ENCODE peak calls at places on chromosome 3, in four cellular contexts. One of them, this sample, is unnamed.

GRCh38 chr3:37249717-37250116 is 75.3 kb upstream of the LRRFIP2 start:
- DNase-seq in cardiac muscle cell: no peak
- DNase-seq in nephron progenitor cell: no peak
- DNase-seq in cardiac fibroblast: no peak
- DNase-seq in this sample: no peak

GRCh38 chr3:12744326-12744725 is 14.7 kb downstream of the TMEM40 start:
- DNase-seq in cardiac muscle cell: no peak
- DNase-seq in nephron progenitor cell: no peak
- DNase-seq in cardiac fibroblast: no peak
- DNase-seq in this sample: no peak

GRCh38 chr3:149848238-149848637 is 35.2 kb downstream of the RNF13 start:
- DNase-seq in cardiac muscle cell: no peak
- DNase-seq in cardiac fibroblast: no peak
- DNase-seq in nephron progenitor cell: no peak
- DNase-seq in this sample: no peak

GRCh38 chr3:39407773-39408492 is 1.4 kb downstream of the RPSA start:
- DNase-seq in cardiac muscle cell: peak; percentile 63
- DNase-seq in nephron progenitor cell: no peak
- DNase-seq in cardiac fibroblast: peak; percentile 31
- DNase-seq in this sample: no peak

GRCh38 chr3:33750216-33750558 is 32.1 kb upstream of the CLASP2 start:
- DNase-seq in cardiac muscle cell: peak; percentile 6
- DNase-seq in nephron progenitor cell: no peak
- DNase-seq in cardiac fibroblast: peak; percentile 29
- DNase-seq in this sample: no peak

GRCh38 chr3:160133757-160134156 is 91.5 kb upstream of the C3orf80 start:
- DNase-seq in cardiac fibroblast: no peak
- DNase-seq in nephron progenitor cell: no peak
- DNase-seq in cardiac muscle cell: no peak
- DNase-seq in this sample: no peak

GRCh38 chr3:135915206-135915605 is 50.3 kb upstream of the PPP2R3A start:
- DNase-seq in cardiac muscle cell: no peak
- DNase-seq in nephron progenitor cell: no peak
- DNase-seq in cardiac fibroblast: peak; percentile 23
- DNase-seq in this sample: no peak

GRCh38 chr3:129346690-129347440 is 68.2 kb downstream of the HMCES start:
- DNase-seq in nephron progenitor cell: no peak
- DNase-seq in cardiac fibroblast: no peak
- DNase-seq in cardiac muscle cell: no peak
- DNase-seq in this sample: no peak

GRCh38 chr3:126634803-126635202 is 20.1 kb downstream of the TXNRD3 start:
- DNase-seq in nephron progenitor cell: no peak
- DNase-seq in cardiac fibroblast: no peak
- DNase-seq in cardiac muscle cell: no peak
- DNase-seq in this sample: no peak

GRCh38 chr3:149384911-149385321 is 7.5 kb upstream of the TM4SF1 start:
- DNase-seq in nephron progenitor cell: no peak
- DNase-seq in cardiac fibroblast: peak; percentile 92
- DNase-seq in cardiac muscle cell: peak; percentile 85
- DNase-seq in this sample: no peak

GRCh38 chr3:128076783-128077624 is 24.8 kb downstream of the SEC61A1 start:
- DNase-seq in cardiac muscle cell: no peak
- DNase-seq in nephron progenitor cell: peak; percentile 66
- DNase-seq in cardiac fibroblast: no peak
- DNase-seq in this sample: no peak

GRCh38 chr3:9452417-9452816 is 55.0 kb downstream of the SETD5 start:
- DNase-seq in cardiac fibroblast: peak; percentile 17
- DNase-seq in nephron progenitor cell: no peak
- DNase-seq in cardiac muscle cell: peak; percentile 15
- DNase-seq in this sample: no peak

GRCh38 chr3:189488241-189488767 is 142.9 kb upstream of the TP63 start:
- DNase-seq in cardiac muscle cell: peak; percentile 81
- DNase-seq in nephron progenitor cell: no peak
- DNase-seq in cardiac fibroblast: peak; percentile 76
- DNase-seq in this sample: no peak

GRCh38 chr3:182570934-182571594 is 222.2 kb upstream of the ATP11B start:
- DNase-seq in cardiac fibroblast: no peak
- DNase-seq in nephron progenitor cell: no peak
- DNase-seq in cardiac muscle cell: no peak
- DNase-seq in this sample: no peak

GRCh38 chr3:111801697-111802655 is 57.1 kb upstream of the PHLDB2 start:
- DNase-seq in nephron progenitor cell: no peak
- DNase-seq in cardiac muscle cell: peak; percentile 96
- DNase-seq in cardiac fibroblast: peak; percentile 98
- DNase-seq in this sample: no peak

GRCh38 chr3:88093266-88093665 is 34.2 kb downstream of the ZNF654 start:
- DNase-seq in cardiac fibroblast: no peak
- DNase-seq in cardiac muscle cell: no peak
- DNase-seq in nephron progenitor cell: no peak
- DNase-seq in this sample: no peak

GRCh38 chr3:46135475-46135874 is 72.6 kb downstream of the CCR1 start:
- DNase-seq in cardiac muscle cell: no peak
- DNase-seq in nephron progenitor cell: no peak
- DNase-seq in cardiac fibroblast: no peak
- DNase-seq in this sample: no peak

GRCh38 chr3:135261214-135261775 is 466.2 kb downstream of the EPHB1 start:
- DNase-seq in cardiac fibroblast: no peak
- DNase-seq in nephron progenitor cell: no peak
- DNase-seq in cardiac muscle cell: no peak
- DNase-seq in this sample: no peak

GRCh38 chr3:179113903-179114302 is 34.3 kb upstream of the PIK3CA start:
- DNase-seq in nephron progenitor cell: no peak
- DNase-seq in cardiac fibroblast: no peak
- DNase-seq in cardiac muscle cell: peak; percentile 12
- DNase-seq in this sample: no peak

GRCh38 chr3:123880998-123881561 is 3.1 kb downstream of the MYLK start:
- DNase-seq in nephron progenitor cell: peak; percentile 18
- DNase-seq in cardiac muscle cell: peak; percentile 66
- DNase-seq in cardiac fibroblast: peak; percentile 65
- DNase-seq in this sample: no peak
- TF ChIP-seq CTCF in nephron progenitor cell: peak; percentile 41
- TF ChIP-seq CTCF in cardiac muscle cell: peak; percentile 68
- TF ChIP-seq CTCF in cardiac fibroblast: peak; percentile 74
- TF ChIP-seq CTCF in this sample: peak; percentile 4

GRCh38 chr3:10703875-10704274 is 112.2 kb upstream of the SLC6A11 start:
- DNase-seq in nephron progenitor cell: peak; percentile 30
- DNase-seq in cardiac muscle cell: peak; percentile 45
- DNase-seq in cardiac fibroblast: peak; percentile 50
- DNase-seq in this sample: no peak

GRCh38 chr3:10709110-10709781 is 106.8 kb upstream of the SLC6A11 start:
- DNase-seq in cardiac muscle cell: no peak
- DNase-seq in cardiac fibroblast: no peak
- DNase-seq in nephron progenitor cell: no peak
- DNase-seq in this sample: no peak

GRCh38 chr3:10707984-10708868 is 107.8 kb upstream of the SLC6A11 start:
- DNase-seq in nephron progenitor cell: peak; percentile 39
- DNase-seq in cardiac muscle cell: no peak
- DNase-seq in cardiac fibroblast: no peak
- DNase-seq in this sample: no peak

GRCh38 chr3:10707089-10707983 is 108.7 kb upstream of the SLC6A11 start:
- DNase-seq in cardiac muscle cell: no peak
- DNase-seq in nephron progenitor cell: peak; percentile 68
- DNase-seq in cardiac fibroblast: no peak
- DNase-seq in this sample: no peak

DNA sequence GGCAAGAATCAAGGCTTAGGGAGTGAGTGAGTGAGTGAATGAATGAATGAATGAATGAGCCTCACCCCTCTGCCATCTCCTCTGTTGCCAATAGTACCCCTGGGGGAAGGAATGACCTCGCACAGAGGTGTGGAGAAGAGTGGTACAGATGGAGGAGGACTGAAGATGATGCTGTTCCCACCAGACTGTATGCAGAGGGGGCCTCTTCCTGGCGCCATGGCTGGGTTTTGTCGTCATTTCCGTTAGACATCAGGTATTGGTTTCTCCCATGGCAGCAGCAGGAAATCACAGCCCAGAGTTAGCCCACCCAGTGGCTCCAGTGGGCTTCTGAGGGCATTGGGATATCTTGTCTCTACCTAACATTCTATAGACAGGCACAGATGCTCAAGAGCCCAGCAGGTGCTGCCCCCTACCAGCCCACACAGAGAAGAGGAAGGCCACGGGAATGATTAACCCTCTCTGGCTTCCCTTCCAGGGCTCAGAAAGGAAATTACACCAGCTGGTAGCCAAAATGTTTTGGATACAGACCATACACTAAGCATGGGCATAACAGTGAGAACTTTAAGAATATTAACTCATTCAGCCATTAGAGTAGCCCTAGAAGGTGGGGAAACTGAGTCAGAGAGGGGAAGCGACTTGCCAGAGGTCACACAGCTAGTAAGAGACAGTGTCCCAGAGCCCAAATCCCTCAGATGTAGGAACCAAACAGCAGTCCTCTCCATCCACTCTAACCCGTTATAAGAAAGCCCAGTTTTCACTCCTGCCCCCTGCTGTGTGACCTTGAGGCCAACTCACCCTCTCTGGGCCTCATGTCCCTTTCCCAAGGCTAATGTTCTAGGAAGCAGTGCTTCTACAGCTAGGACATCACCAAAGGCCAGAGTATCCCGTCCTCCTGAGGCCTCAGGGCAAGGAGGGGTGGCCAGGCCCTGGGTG is 109.6 kb upstream of the SLC6A11 start:
- DNase-seq in cardiac muscle cell: no peak
- DNase-seq in cardiac fibroblast: no peak
- DNase-seq in nephron progenitor cell: no peak
- DNase-seq in this sample: no peak
- TF ChIP-seq CTCF in cardiac muscle cell: no peak
- TF ChIP-seq CTCF in cardiac fibroblast: no peak
- TF ChIP-seq CTCF in nephron progenitor cell: peak; percentile 15
- TF ChIP-seq CTCF in this sample: no peak

GRCh38 chr3:157754415-157754814 is 251.2 kb upstream of the VEPH1 start:
- DNase-seq in cardiac muscle cell: no peak
- DNase-seq in cardiac fibroblast: no peak
- DNase-seq in nephron progenitor cell: no peak
- DNase-seq in this sample: no peak

GRCh38 chr3:157753753-157754152 is 250.5 kb upstream of the VEPH1 start:
- DNase-seq in cardiac fibroblast: no peak
- DNase-seq in cardiac muscle cell: no peak
- DNase-seq in nephron progenitor cell: no peak
- DNase-seq in this sample: no peak

GRCh38 chr3:157752952-157753351 is 249.7 kb upstream of the VEPH1 start:
- DNase-seq in cardiac muscle cell: no peak
- DNase-seq in nephron progenitor cell: no peak
- DNase-seq in cardiac fibroblast: no peak
- DNase-seq in this sample: no peak

GRCh38 chr3:157755254-157755653 is 252.0 kb upstream of the VEPH1 start:
- DNase-seq in cardiac muscle cell: no peak
- DNase-seq in cardiac fibroblast: peak; percentile 11
- DNase-seq in nephron progenitor cell: no peak
- DNase-seq in this sample: no peak
- TF ChIP-seq CTCF in cardiac muscle cell: peak; percentile 6
- TF ChIP-seq CTCF in cardiac fibroblast: peak; percentile 20
- TF ChIP-seq CTCF in nephron progenitor cell: peak; percentile 18
- TF ChIP-seq CTCF in this sample: no peak

GRCh38 chr3:100107227-100107626 is 7.1 kb downstream of the FILIP1L start:
- DNase-seq in cardiac fibroblast: peak; percentile 21
- DNase-seq in cardiac muscle cell: no peak
- DNase-seq in nephron progenitor cell: no peak
- DNase-seq in this sample: no peak

GRCh38 chr3:100106531-100107155 is 7.7 kb downstream of the FILIP1L start:
- DNase-seq in cardiac muscle cell: peak; percentile 55
- DNase-seq in cardiac fibroblast: no peak
- DNase-seq in nephron progenitor cell: no peak
- DNase-seq in this sample: no peak

GRCh38 chr3:100110101-100110500 is 4.2 kb downstream of the FILIP1L start:
- DNase-seq in cardiac fibroblast: no peak
- DNase-seq in nephron progenitor cell: no peak
- DNase-seq in cardiac muscle cell: no peak
- DNase-seq in this sample: no peak

GRCh38 chr3:100106094-100106493 is 8.2 kb downstream of the FILIP1L start:
- DNase-seq in cardiac fibroblast: peak; percentile 22
- DNase-seq in nephron progenitor cell: no peak
- DNase-seq in cardiac muscle cell: no peak
- DNase-seq in this sample: no peak

GRCh38 chr3:100108464-100109079 is 5.7 kb downstream of the FILIP1L start:
- DNase-seq in nephron progenitor cell: no peak
- DNase-seq in cardiac muscle cell: no peak
- DNase-seq in cardiac fibroblast: no peak
- DNase-seq in this sample: no peak
- TF ChIP-seq CTCF in nephron progenitor cell: no peak
- TF ChIP-seq CTCF in cardiac muscle cell: no peak
- TF ChIP-seq CTCF in cardiac fibroblast: no peak
- TF ChIP-seq CTCF in this sample: no peak

GRCh38 chr3:116864627-116864927 is 155.0 kb downstream of the TUSC7 start:
- DNase-seq in nephron progenitor cell: no peak
- DNase-seq in cardiac fibroblast: no peak
- DNase-seq in cardiac muscle cell: no peak
- DNase-seq in this sample: no peak
- TF ChIP-seq CTCF in nephron progenitor cell: peak; percentile 4
- TF ChIP-seq CTCF in cardiac fibroblast: no peak
- TF ChIP-seq CTCF in cardiac muscle cell: no peak
- TF ChIP-seq CTCF in this sample: no peak

DNA sequence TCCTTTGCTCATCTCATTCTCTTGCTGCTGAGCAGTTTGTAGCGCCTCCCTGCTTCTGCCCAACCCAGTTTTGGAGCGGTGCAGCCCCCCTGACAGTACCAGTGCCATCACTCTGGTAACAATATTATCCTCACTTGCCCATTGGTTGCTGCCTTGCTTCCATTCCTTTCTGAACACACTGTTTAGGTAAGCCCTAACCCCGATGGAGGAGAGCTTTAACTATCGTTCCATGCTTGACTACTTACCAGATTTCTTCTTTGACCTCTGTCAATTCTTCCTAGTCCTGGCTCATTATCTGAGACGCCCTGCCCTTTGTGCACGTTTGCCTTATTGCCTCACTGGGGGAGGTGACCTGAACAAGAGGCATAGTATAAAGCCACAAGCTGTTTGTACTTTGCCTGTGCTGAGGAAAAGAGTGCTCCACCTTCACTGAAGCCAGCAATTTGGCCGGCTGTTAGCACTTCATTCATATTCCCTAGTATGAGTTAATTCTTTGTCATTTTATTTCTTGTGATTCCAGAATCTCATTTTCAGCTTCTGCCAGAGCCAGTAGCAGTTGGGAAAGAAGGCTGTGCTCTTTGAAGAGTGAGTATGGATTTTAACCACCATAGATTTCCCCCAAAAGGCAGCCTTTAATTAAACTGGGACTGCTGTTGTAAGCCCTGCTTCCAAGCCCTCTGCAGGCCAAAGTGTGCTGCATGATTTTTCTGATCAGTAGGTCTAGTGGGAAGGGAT is 11.9 kb downstream of the ABHD6 start:
- DNase-seq in nephron progenitor cell: peak; percentile 16
- DNase-seq in cardiac muscle cell: peak; percentile 25
- DNase-seq in cardiac fibroblast: no peak
- DNase-seq in this sample: no peak
- TF ChIP-seq CTCF in nephron progenitor cell: peak; percentile 24
- TF ChIP-seq CTCF in cardiac muscle cell: peak; percentile 39
- TF ChIP-seq CTCF in cardiac fibroblast: peak; percentile 18
- TF ChIP-seq CTCF in this sample: no peak

GRCh38 chr3:23459437-23459836 is 256.3 kb downstream of the UBE2E2 start:
- DNase-seq in nephron progenitor cell: no peak
- DNase-seq in cardiac fibroblast: no peak
- DNase-seq in cardiac muscle cell: no peak
- DNase-seq in this sample: no peak
- TF ChIP-seq CTCF in nephron progenitor cell: no peak
- TF ChIP-seq CTCF in cardiac fibroblast: no peak
- TF ChIP-seq CTCF in cardiac muscle cell: no peak
- TF ChIP-seq CTCF in this sample: no peak

GRCh38 chr3:188217011-188217463 is 63.1 kb downstream of the LPP start:
- DNase-seq in cardiac muscle cell: no peak
- DNase-seq in cardiac fibroblast: no peak
- DNase-seq in nephron progenitor cell: no peak
- DNase-seq in this sample: no peak
- TF ChIP-seq CTCF in cardiac muscle cell: no peak
- TF ChIP-seq CTCF in cardiac fibroblast: no peak
- TF ChIP-seq CTCF in nephron progenitor cell: no peak
- TF ChIP-seq CTCF in this sample: no peak